ENCODE peak calls at places on chromosomes 5 and 9, in five cellular contexts. F is pancreas, L is nephron progenitor cell, B is ovary, Z is GM13977. G is an unnamed sample.

GRCh38 chr9:2469681-2470141 is 151.9 kb upstream of the VLDLR start:
- DNase-seq in F (no peak), L (peak; percentile 15), B (peak; percentile 77), Z (no peak), G (peak; percentile 12)

GRCh38 chr9:118644066-118644465 is 725.2 kb downstream of the BRINP1 start:
- DNase-seq in F (no peak), L (no peak), B (no peak), Z (no peak), G (no peak)

GRCh38 chr9:128115187-128116103 is 12.1 kb downstream of the PTGES2 start:
- DNase-seq in F (peak; percentile 84), L (no peak), B (peak; percentile 23), Z (peak; percentile 78), G (peak; percentile 73)

GRCh38 chr9:71918419-71918818 is 7.0 kb downstream of the C9orf85 start:
- DNase-seq in F (no peak), L (no peak), B (no peak), Z (no peak), G (no peak)

GRCh38 chr5:136435951-136436544 is 70.7 kb upstream of the TRPC7 start:
- DNase-seq in F (no peak), L (no peak), B (no peak), Z (no peak), G (no peak)

GRCh38 chr9:121260457-121261106 is 7.4 kb upstream of the GSN start:
- DNase-seq in F (no peak), L (no peak), B (no peak), Z (no peak), G (no peak)

GRCh38 chr5:10556893-10557746 is 6.8 kb upstream of the ANKRD33B start:
- DNase-seq in F (peak; percentile 18), L (no peak), B (no peak), Z (no peak), G (no peak)

GRCh38 chr5:89372176-89372575 is 489.2 kb upstream of the MEF2C start:
- DNase-seq in F (no peak), L (no peak), B (no peak), Z (no peak), G (no peak)

GRCh38 chr5:35129921-35130485 is 82.3 kb upstream of the AGXT2 start:
- DNase-seq in F (no peak), L (no peak), B (no peak), Z (peak; percentile 5), G (no peak)

GRCh38 chr5:146813748-146814147 is 64.8 kb downstream of the PPP2R2B start:
- DNase-seq in F (no peak), L (no peak), B (no peak), Z (no peak), G (no peak)

GRCh38 chr5:67331296-67331925 is 134.8 kb upstream of the CD180 start:
- DNase-seq in F (no peak), L (no peak), B (no peak), Z (no peak), G (no peak)

GRCh38 chr9:6676254-6676928 is 30.9 kb upstream of the GLDC start:
- DNase-seq in F (no peak), L (peak; percentile 11), B (no peak), Z (no peak), G (no peak)

GRCh38 chr9:119768266-119768665 is 399.0 kb upstream of the BRINP1 start:
- DNase-seq in F (no peak), L (no peak), B (no peak), Z (no peak), G (no peak)

GRCh38 chr9:116061546-116062205 is 91.9 kb upstream of the PAPPA start:
- DNase-seq in F (no peak), L (no peak), B (no peak), Z (no peak), G (no peak)

GRCh38 chr5:168366124-168366523 is 74.7 kb downstream of the WWC1 start:
- DNase-seq in F (no peak), L (no peak), B (no peak), Z (no peak), G (no peak)

GRCh38 chr5:174323878-174324281 is 278.4 kb downstream of the NSG2 start:
- DNase-seq in F (no peak), L (peak; percentile 58), B (no peak), Z (peak; percentile 74), G (peak; percentile 51)

GRCh38 chr9:79809931-79810330 is 238.2 kb downstream of the TLE4 start:
- DNase-seq in F (no peak), L (no peak), B (no peak), Z (no peak), G (no peak)

GRCh38 chr9:116705531-116705930 is 18.4 kb downstream of the TRIM32 start:
- DNase-seq in F (no peak), L (no peak), B (no peak), Z (no peak), G (no peak)

GRCh38 chr5:664994-665360 is 28.2 kb downstream of the TPPP start:
- DNase-seq in F (no peak), L (no peak), B (no peak), Z (no peak), G (no peak)

GRCh38 chr9:127545196-127546124 is 66.6 kb upstream of the STXBP1 start:
- DNase-seq in F (peak; percentile 85), L (no peak), B (peak; percentile 64), Z (no peak), G (peak; percentile 48)

GRCh38 chr9:136552117-136552685 is 6.4 kb upstream of the NOTCH1 start:
- DNase-seq in F (no peak), L (no peak), B (no peak), Z (peak; percentile 77), G (peak; percentile 67)

GRCh38 chr9:128634651-128635262 is 21.9 kb downstream of the DYNC2I2 start:
- DNase-seq in F (no peak), L (no peak), B (no peak), Z (no peak), G (no peak)

GRCh38 chr9:33676746-33677505 is 118.4 kb upstream of the PRSS3 start:
- DNase-seq in F (peak; percentile 81), L (peak; percentile 76), B (no peak), Z (peak; percentile 23), G (peak; percentile 15)

GRCh38 chr9:20623021-20623747 is 885 bp upstream of the MLLT3 start:
- DNase-seq in F (peak; percentile 61), L (peak; percentile 45), B (peak; percentile 30), Z (no peak), G (peak; percentile 22)

GRCh38 chr9:116020801-116021200 is 132.8 kb upstream of the PAPPA start:
- DNase-seq in F (no peak), L (no peak), B (no peak), Z (no peak), G (no peak)

GRCh38 chr5:112492291-112492690 is 73.2 kb upstream of the EPB41L4A start:
- DNase-seq in F (peak; percentile 64), L (peak; percentile 27), B (no peak), Z (peak; percentile 60), G (peak; percentile 55)

GRCh38 chr5:59745422-59745863 is 148.1 kb downstream of the PDE4D start:
- DNase-seq in F (no peak), L (no peak), B (no peak), Z (no peak), G (no peak)

GRCh38 chr5:66742083-66742895 is 146.1 kb downstream of the MAST4 start:
- DNase-seq in F (no peak), L (no peak), B (peak; percentile 29), Z (no peak), G (no peak)

GRCh38 chr9:99430301-99430700 is 208.2 kb downstream of the SEC61B start:
- DNase-seq in F (no peak), L (no peak), B (no peak), Z (no peak), G (no peak)

GRCh38 chr5:150489358-150490295 is 18.3 kb upstream of the NDST1 start:
- DNase-seq in F (no peak), L (no peak), B (no peak), Z (peak; percentile 83), G (peak; percentile 86)

GRCh38 chr5:10513501-10514442 is 50.1 kb upstream of the ANKRD33B start:
- DNase-seq in F (no peak), L (no peak), B (no peak), Z (no peak), G (no peak)

GRCh38 chr5:55920784-55921183 is 69.6 kb downstream of the IL31RA start:
- DNase-seq in F (no peak), L (no peak), B (no peak), Z (peak; percentile 4), G (peak; percentile 5)
- TF ChIP-seq CTCF in F (no peak), L (no peak), B (no peak), Z (no peak), G (peak; percentile 1)

GRCh38 chr9:111696796-111697195 is 35.4 kb downstream of the GNG10 start:
- DNase-seq in F (no peak), L (no peak), B (no peak), Z (no peak), G (no peak)

DNA sequence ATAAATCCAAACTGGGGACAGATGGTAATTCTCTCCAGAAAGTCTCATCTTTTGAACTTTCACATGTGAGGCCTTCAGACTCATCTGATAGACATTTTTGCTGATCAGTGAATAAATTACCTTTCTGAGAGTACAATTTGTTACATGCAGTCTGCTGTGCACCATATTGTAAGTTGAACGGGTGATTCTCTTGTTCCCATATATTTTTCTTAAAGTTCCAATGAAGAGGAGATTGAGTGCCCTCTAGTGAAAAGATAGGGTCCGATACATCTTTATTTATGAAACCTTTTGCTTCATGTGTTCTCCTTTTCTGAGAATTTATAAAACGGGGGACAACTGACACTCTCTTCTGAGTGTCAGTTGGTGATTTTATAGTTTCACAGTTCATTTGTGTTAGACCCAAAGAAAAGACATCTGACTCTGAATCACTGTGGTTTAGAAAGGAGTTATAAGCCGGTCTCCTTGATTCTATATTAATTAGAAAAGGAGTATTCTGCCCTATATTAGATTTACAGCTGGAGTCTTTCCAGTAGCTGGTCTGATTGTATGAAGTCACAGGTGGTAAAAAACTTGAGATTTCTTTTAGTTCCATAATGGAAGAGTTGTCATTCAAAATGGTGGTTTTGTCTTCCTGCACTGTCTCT is 30.4 kb downstream of the GNG10 start:
- DNase-seq in F (no peak), L (no peak), B (no peak), Z (no peak), G (no peak)
- TF ChIP-seq CTCF in F (peak; percentile 15), L (peak; percentile 17), B (no peak), Z (peak; percentile 29), G (peak; percentile 20)

GRCh38 chr5:11903121-11903613 is 1.1 kb downstream of the CTNND2 start:
- DNase-seq in F (peak; percentile 64), L (peak; percentile 36), B (no peak), Z (peak; percentile 9), G (peak; percentile 3)
- TF ChIP-seq CTCF in F (no peak), L (no peak), B (no peak), Z (no peak), G (no peak)

GRCh38 chr9:134123764-134124128 is 12.1 kb upstream of the WDR5 start:
- DNase-seq in F (no peak), L (no peak), B (no peak), Z (no peak), G (no peak)
- TF ChIP-seq CTCF in F (no peak), L (no peak), B (no peak), Z (no peak), G (no peak)

GRCh38 chr5:64003966-64004365 is 41.7 kb upstream of the HTR1A start:
- DNase-seq in F (no peak), L (no peak), B (no peak), Z (no peak), G (no peak)
- TF ChIP-seq CTCF in F (no peak), L (no peak), B (no peak), Z (no peak), G (no peak)

G was measured in GM10248.